ENCODE peak calls at places on chromosome 1, in five cellular contexts. C is BE2C, X is tibial nerve, Y is heart right ventricle, T is fibroblast of lung. Q is an unnamed sample.

GRCh38 chr1:58818075-58818474 is 34.2 kb upstream of the JUN start:
- DNase-seq in C (no peak), X (no peak), Y (no peak), T (peak; percentile 84), Q (no peak)

GRCh38 chr1:8017495-8018310 is 8.4 kb downstream of the ERRFI1 start:
- DNase-seq in C (peak; percentile 11), X (no peak), Y (no peak), T (peak; percentile 49), Q (no peak)

GRCh38 chr1:54872041-54872342 is 15.0 kb downstream of the DHCR24 start:
- DNase-seq in C (no peak), X (no peak), Y (no peak), T (no peak), Q (no peak)

GRCh38 chr1:55632906-55633305 is 417.7 kb upstream of the USP24 start:
- DNase-seq in C (no peak), X (no peak), Y (no peak), T (peak; percentile 68), Q (no peak)

GRCh38 chr1:94154989-94155388 is 34.0 kb upstream of the ABCA4 start:
- DNase-seq in C (no peak), X (no peak), Y (peak; percentile 68), T (peak; percentile 42), Q (no peak)

GRCh38 chr1:234585333-234586055 is 24.5 kb downstream of the IRF2BP2 start:
- DNase-seq in C (no peak), X (no peak), Y (peak; percentile 43), T (peak; percentile 41), Q (peak; percentile 56)

GRCh38 chr1:230375795-230376194 is 50.3 kb downstream of the PGBD5 start:
- DNase-seq in C (no peak), X (no peak), Y (peak; percentile 18), T (no peak), Q (no peak)

GRCh38 chr1:1200876-1201810 is 5.2 kb downstream of the TNFRSF18 start:
- DNase-seq in C (peak; percentile 23), X (no peak), Y (peak; percentile 70), T (peak; percentile 11), Q (peak; percentile 75)

GRCh38 chr1:26938659-26939025 is 17.1 kb downstream of the NUDC start:
- DNase-seq in C (no peak), X (no peak), Y (no peak), T (no peak), Q (no peak)
- H3K36me3 ChIP-seq in C (peaks cover 17% of the 10 kb centered on the region), X (peaks cover 21% of the 10 kb centered on the region), Y (no peaks in the 10 kb centered on the region), T (peaks cover 18% of the 10 kb centered on the region), Q (no peaks in the 10 kb centered on the region)

GRCh38 chr1:19165501-19165900 is 44.6 kb downstream of the UBR4 start:
- DNase-seq in C (no peak), X (no peak), Y (no peak), T (no peak), Q (no peak)
- H3K36me3 ChIP-seq in C (peaks cover 56% of the 10 kb centered on the region), X (peaks cover 43% of the 10 kb centered on the region), Y (peaks cover 12% of the 10 kb centered on the region), T (peaks cover 30% of the 10 kb centered on the region), Q (no peaks in the 10 kb centered on the region)

DNA sequence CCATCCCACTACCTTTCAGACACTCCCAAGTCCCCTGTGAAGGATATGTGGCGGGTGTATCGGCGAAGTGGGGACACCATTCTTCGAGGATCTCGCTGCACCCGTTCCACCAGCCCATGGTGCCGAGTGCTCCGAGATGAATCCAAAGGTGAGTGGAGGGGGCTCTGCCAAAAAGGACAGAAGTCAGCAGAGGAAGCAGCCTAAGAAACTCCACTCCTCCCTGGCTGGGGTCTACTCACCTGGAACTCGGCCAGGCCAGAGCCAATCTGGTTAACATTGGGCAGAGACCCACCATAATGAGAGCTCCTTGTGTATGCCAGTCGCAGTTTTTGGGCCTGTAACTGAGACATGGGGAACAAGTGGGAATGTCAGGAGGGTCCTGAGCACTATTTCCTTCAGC is 3.6 kb downstream of the CRTC2 start:
- DNase-seq in C (no peak), X (no peak), Y (no peak), T (no peak), Q (no peak)
- H3K36me3 ChIP-seq in C (peaks cover 13% of the 10 kb centered on the region), X (peaks cover 19% of the 10 kb centered on the region), Y (peaks cover 9% of the 10 kb centered on the region), T (peaks cover 13% of the 10 kb centered on the region), Q (no peaks in the 10 kb centered on the region)

DNA sequence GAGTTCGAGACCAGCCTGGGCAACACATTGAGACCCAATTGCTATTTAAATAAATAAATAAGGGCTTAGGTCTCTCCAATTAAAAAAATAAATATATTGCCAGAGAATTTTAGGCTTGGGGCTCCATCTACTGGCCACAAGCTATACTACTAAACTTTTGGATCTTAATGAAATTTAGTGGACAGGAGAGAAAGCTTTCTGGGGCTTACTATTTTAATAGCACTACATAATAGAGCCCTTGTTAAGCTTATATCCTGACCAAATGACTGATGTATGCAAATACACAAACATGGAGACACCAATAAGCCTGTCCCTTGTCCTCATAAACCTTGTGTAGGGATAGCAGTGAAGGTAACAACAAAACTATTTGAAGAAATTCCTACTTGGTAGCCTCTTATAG is 18.4 kb downstream of the CCT3 start:
- DNase-seq in C (peak; percentile 27), X (no peak), Y (no peak), T (peak; percentile 58), Q (no peak)
- H3K36me3 ChIP-seq in C (peaks cover 97% of the 10 kb centered on the region), X (peaks cover 65% of the 10 kb centered on the region), Y (peaks cover 6% of the 10 kb centered on the region), T (peaks cover 25% of the 10 kb centered on the region), Q (no peaks in the 10 kb centered on the region)

GRCh38 chr1:225412301-225412700 is 15.5 kb downstream of the LBR start:
- DNase-seq in C (no peak), X (no peak), Y (no peak), T (no peak), Q (no peak)
- H3K36me3 ChIP-seq in C (peaks cover 92% of the 10 kb centered on the region), X (peaks cover 4% of the 10 kb centered on the region), Y (no peaks in the 10 kb centered on the region), T (peaks cover 10% of the 10 kb centered on the region), Q (no peaks in the 10 kb centered on the region)

GRCh38 chr1:160357286-160358002 is 9.4 kb upstream of the NHLH1 start:
- DNase-seq in C (no peak), X (no peak), Y (no peak), T (peak; percentile 11), Q (no peak)
- H3K36me3 ChIP-seq in C (peaks cover 36% of the 10 kb centered on the region), X (peaks cover 29% of the 10 kb centered on the region), Y (no peaks in the 10 kb centered on the region), T (peaks cover 26% of the 10 kb centered on the region), Q (no peaks in the 10 kb centered on the region)

GRCh38 chr1:39381839-39382238 is 109.6 kb upstream of the BMP8A start:
- DNase-seq in C (no peak), X (no peak), Y (peak; percentile 35), T (peak; percentile 40), Q (no peak)
- H3K36me3 ChIP-seq in C (no peaks in the 10 kb centered on the region), X (peaks cover 15% of the 10 kb centered on the region), Y (no peaks in the 10 kb centered on the region), T (peaks cover 4% of the 10 kb centered on the region), Q (no peaks in the 10 kb centered on the region)

GRCh38 chr1:15936025-15936424 is 39.9 kb downstream of the ZBTB17 start:
- DNase-seq in C (no peak), X (no peak), Y (no peak), T (no peak), Q (no peak)

GRCh38 chr1:15935056-15935950 is 40.6 kb downstream of the ZBTB17 start:
- DNase-seq in C (no peak), X (no peak), Y (no peak), T (no peak), Q (no peak)

GRCh38 chr1:15938628-15939161 is 37.2 kb downstream of the ZBTB17 start:
- DNase-seq in C (no peak), X (no peak), Y (no peak), T (no peak), Q (no peak)

GRCh38 chr1:15937706-15938168 is 38.2 kb downstream of the ZBTB17 start:
- DNase-seq in C (no peak), X (no peak), Y (no peak), T (no peak), Q (no peak)

GRCh38 chr1:15937146-15937545 is 38.8 kb downstream of the ZBTB17 start:
- DNase-seq in C (no peak), X (no peak), Y (no peak), T (no peak), Q (no peak)
- H3K36me3 ChIP-seq in C (peaks cover 48% of the 10 kb centered on the region), X (peaks cover 37% of the 10 kb centered on the region), Y (no peaks in the 10 kb centered on the region), T (peaks cover 27% of the 10 kb centered on the region), Q (no peaks in the 10 kb centered on the region)

DNA sequence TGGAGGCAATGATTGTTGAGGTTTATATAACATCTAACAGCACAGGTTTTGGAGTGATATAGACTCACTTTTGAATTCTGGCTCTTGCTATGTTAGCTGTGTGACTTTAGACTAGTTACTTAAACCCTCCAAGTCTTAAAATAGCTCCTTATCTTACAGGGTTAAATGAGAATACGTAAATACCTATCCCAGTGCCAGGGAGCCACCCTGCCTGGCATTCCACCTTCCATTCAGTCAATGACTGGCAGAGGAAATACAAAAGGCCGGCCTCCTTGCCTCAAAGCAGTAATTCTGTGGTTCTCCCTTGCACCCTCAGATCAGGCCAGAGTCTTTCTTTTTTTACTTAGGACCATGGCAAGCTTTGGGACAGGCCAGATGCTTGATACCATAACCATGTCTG is 31.8 kb downstream of the DBT start:
- DNase-seq in C (no peak), X (no peak), Y (peak; percentile 42), T (no peak), Q (no peak)
- H3K36me3 ChIP-seq in C (peaks cover 9% of the 10 kb centered on the region), X (peaks cover 13% of the 10 kb centered on the region), Y (no peaks in the 10 kb centered on the region), T (peaks cover 5% of the 10 kb centered on the region), Q (no peaks in the 10 kb centered on the region)

Q was measured in uterus.